ENCODE peak calls at places on chromosome 15, in six cellular contexts. One of them, this sample, is unnamed.

GRCh38 chr15:55402707-55403106 is 5.5 kb downstream of the CCPG1 start:
- DNase-seq in fibroblast of lung: peak; percentile 3
- DNase-seq in bronchial epithelial cell: no peak
- DNase-seq in heart right ventricle: no peak
- DNase-seq in right atrium auricular region: no peak
- DNase-seq in IMR-90: no peak
- DNase-seq in this sample: no peak

GRCh38 chr15:90266061-90266431 is 574 bp downstream of the NGRN start:
- DNase-seq in fibroblast of lung: peak; percentile 45
- DNase-seq in bronchial epithelial cell: peak; percentile 46
- DNase-seq in heart right ventricle: peak; percentile 21
- DNase-seq in right atrium auricular region: no peak
- DNase-seq in IMR-90: peak; percentile 4
- DNase-seq in this sample: no peak

GRCh38 chr15:74529911-74530310 is 11.1 kb upstream of the ARID3B start:
- DNase-seq in fibroblast of lung: peak; percentile 80
- DNase-seq in bronchial epithelial cell: peak; percentile 90
- DNase-seq in heart right ventricle: no peak
- DNase-seq in right atrium auricular region: no peak
- DNase-seq in IMR-90: peak; percentile 97
- DNase-seq in this sample: no peak

GRCh38 chr15:43505723-43506122 is 11.7 kb upstream of the MAP1A start:
- DNase-seq in fibroblast of lung: peak; percentile 81
- DNase-seq in bronchial epithelial cell: no peak
- DNase-seq in heart right ventricle: no peak
- DNase-seq in right atrium auricular region: no peak
- DNase-seq in IMR-90: peak; percentile 92
- DNase-seq in this sample: no peak

GRCh38 chr15:60972301-60972700 is 256.8 kb downstream of the RORA start:
- DNase-seq in fibroblast of lung: peak; percentile 96
- DNase-seq in bronchial epithelial cell: peak; percentile 78
- DNase-seq in heart right ventricle: no peak
- DNase-seq in right atrium auricular region: no peak
- DNase-seq in IMR-90: peak; percentile 99
- DNase-seq in this sample: no peak

GRCh38 chr15:94057305-94057704 is 174.1 kb upstream of the MCTP2 start:
- DNase-seq in fibroblast of lung: no peak
- DNase-seq in bronchial epithelial cell: peak; percentile 97
- DNase-seq in heart right ventricle: no peak
- DNase-seq in right atrium auricular region: no peak
- DNase-seq in IMR-90: no peak
- DNase-seq in this sample: no peak

GRCh38 chr15:71547066-71547465 is 263.3 kb upstream of the NR2E3 start:
- DNase-seq in fibroblast of lung: no peak
- DNase-seq in bronchial epithelial cell: no peak
- DNase-seq in heart right ventricle: peak; percentile 42
- DNase-seq in right atrium auricular region: no peak
- DNase-seq in IMR-90: no peak
- DNase-seq in this sample: no peak

GRCh38 chr15:60208708-60209107 is 189.1 kb downstream of the ANXA2 start:
- DNase-seq in fibroblast of lung: peak; percentile 6
- DNase-seq in bronchial epithelial cell: peak; percentile 24
- DNase-seq in heart right ventricle: no peak
- DNase-seq in right atrium auricular region: no peak
- DNase-seq in IMR-90: no peak
- DNase-seq in this sample: no peak

GRCh38 chr15:96321422-96322391 is 8.8 kb upstream of the NR2F2 start:
- DNase-seq in fibroblast of lung: peak; percentile 58
- DNase-seq in bronchial epithelial cell: no peak
- DNase-seq in heart right ventricle: no peak
- DNase-seq in right atrium auricular region: peak; percentile 62
- DNase-seq in IMR-90: peak; percentile 11
- DNase-seq in this sample: no peak

GRCh38 chr15:69132935-69133861 is 27.2 kb upstream of the GLCE start:
- DNase-seq in fibroblast of lung: no peak
- DNase-seq in bronchial epithelial cell: peak; percentile 10
- DNase-seq in heart right ventricle: no peak
- DNase-seq in right atrium auricular region: no peak
- DNase-seq in IMR-90: no peak
- DNase-seq in this sample: no peak

GRCh38 chr15:70348581-70349344 is 251.0 kb upstream of the TLE3 start:
- DNase-seq in fibroblast of lung: peak; percentile 8
- DNase-seq in bronchial epithelial cell: no peak
- DNase-seq in heart right ventricle: no peak
- DNase-seq in right atrium auricular region: no peak
- DNase-seq in IMR-90: no peak
- DNase-seq in this sample: no peak

GRCh38 chr15:81939604-81940440 is 106.0 kb downstream of the MEX3B start:
- DNase-seq in fibroblast of lung: peak; percentile 43
- DNase-seq in bronchial epithelial cell: peak; percentile 57
- DNase-seq in heart right ventricle: no peak
- DNase-seq in right atrium auricular region: no peak
- DNase-seq in IMR-90: peak; percentile 81
- DNase-seq in this sample: no peak

GRCh38 chr15:83285979-83286553 is 1.6 kb upstream of the BNC1 start:
- DNase-seq in fibroblast of lung: peak; percentile 95
- DNase-seq in bronchial epithelial cell: peak; percentile 81
- DNase-seq in heart right ventricle: no peak
- DNase-seq in right atrium auricular region: no peak
- DNase-seq in IMR-90: peak; percentile 88
- DNase-seq in this sample: no peak

GRCh38 chr15:89136818-89137772 is 48.8 kb downstream of the ABHD2 start:
- DNase-seq in fibroblast of lung: no peak
- DNase-seq in bronchial epithelial cell: no peak
- DNase-seq in heart right ventricle: peak; percentile 43
- DNase-seq in right atrium auricular region: peak; percentile 73
- DNase-seq in IMR-90: peak; percentile 33
- DNase-seq in this sample: no peak

GRCh38 chr15:63013052-63013808 is 29.3 kb upstream of the TPM1 start:
- DNase-seq in fibroblast of lung: peak; percentile 84
- DNase-seq in bronchial epithelial cell: peak; percentile 85
- DNase-seq in heart right ventricle: no peak
- DNase-seq in right atrium auricular region: no peak
- DNase-seq in IMR-90: peak; percentile 83
- DNase-seq in this sample: no peak

GRCh38 chr15:51403072-51403878 is 61.8 kb downstream of the GLDN start:
- DNase-seq in fibroblast of lung: peak; percentile 36
- DNase-seq in bronchial epithelial cell: peak; percentile 48
- DNase-seq in heart right ventricle: no peak
- DNase-seq in right atrium auricular region: peak; percentile 56
- DNase-seq in IMR-90: peak; percentile 49
- DNase-seq in this sample: no peak

GRCh38 chr15:39667382-39668127 is 86.7 kb downstream of the THBS1 start:
- DNase-seq in fibroblast of lung: no peak
- DNase-seq in bronchial epithelial cell: no peak
- DNase-seq in heart right ventricle: no peak
- DNase-seq in right atrium auricular region: no peak
- DNase-seq in IMR-90: no peak
- DNase-seq in this sample: no peak

GRCh38 chr15:65382146-65382491 is 4.3 kb upstream of the IGDCC3 start:
- DNase-seq in fibroblast of lung: no peak
- DNase-seq in bronchial epithelial cell: no peak
- DNase-seq in heart right ventricle: no peak
- DNase-seq in right atrium auricular region: no peak
- DNase-seq in IMR-90: no peak
- DNase-seq in this sample: no peak

GRCh38 chr15:65381445-65382145 is 3.8 kb upstream of the IGDCC3 start:
- DNase-seq in fibroblast of lung: no peak
- DNase-seq in bronchial epithelial cell: no peak
- DNase-seq in heart right ventricle: no peak
- DNase-seq in right atrium auricular region: no peak
- DNase-seq in IMR-90: no peak
- DNase-seq in this sample: no peak

GRCh38 chr15:65383456-65383855 is 5.7 kb upstream of the IGDCC3 start:
- DNase-seq in fibroblast of lung: no peak
- DNase-seq in bronchial epithelial cell: no peak
- DNase-seq in heart right ventricle: no peak
- DNase-seq in right atrium auricular region: no peak
- DNase-seq in IMR-90: no peak
- DNase-seq in this sample: no peak

GRCh38 chr15:65383991-65384390 is 6.2 kb upstream of the IGDCC3 start:
- DNase-seq in fibroblast of lung: no peak
- DNase-seq in bronchial epithelial cell: no peak
- DNase-seq in heart right ventricle: no peak
- DNase-seq in right atrium auricular region: no peak
- DNase-seq in IMR-90: no peak
- DNase-seq in this sample: no peak

DNA sequence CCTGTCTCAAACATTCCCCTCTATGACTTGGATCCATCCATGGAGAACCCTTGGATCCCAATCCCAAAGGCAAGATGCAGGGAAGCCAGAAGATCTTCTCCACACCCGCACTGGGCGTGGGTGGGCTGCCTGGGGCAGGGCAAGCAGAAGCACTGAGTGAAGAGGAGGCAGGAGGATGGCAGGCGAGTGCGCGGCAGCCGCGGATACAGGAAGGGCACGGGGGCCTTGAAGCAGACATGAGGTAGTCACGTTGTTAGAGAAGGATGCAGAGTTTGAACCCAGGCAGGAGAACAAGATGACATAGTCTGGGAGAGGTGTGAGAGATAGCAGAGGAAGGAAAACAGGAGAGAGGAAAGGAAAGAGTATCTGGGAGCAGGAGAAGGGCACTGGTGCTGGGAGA is 5.1 kb upstream of the IGDCC3 start:
- DNase-seq in fibroblast of lung: no peak
- DNase-seq in bronchial epithelial cell: no peak
- DNase-seq in heart right ventricle: no peak
- DNase-seq in right atrium auricular region: no peak
- DNase-seq in IMR-90: no peak
- DNase-seq in this sample: no peak
- H3K4me3 ChIP-seq in fibroblast of lung: no peak overlapping the region
- H3K4me3 ChIP-seq in bronchial epithelial cell: no peak overlapping the region
- H3K4me3 ChIP-seq in heart right ventricle: no peak overlapping the region
- H3K4me3 ChIP-seq in right atrium auricular region: no peak overlapping the region
- H3K4me3 ChIP-seq in IMR-90: no peak overlapping the region
- H3K4me3 ChIP-seq in this sample: no peak overlapping the region

GRCh38 chr15:58761010-58761388 is 10.1 kb upstream of the MINDY2 start:
- DNase-seq in fibroblast of lung: no peak
- DNase-seq in bronchial epithelial cell: no peak
- DNase-seq in heart right ventricle: no peak
- DNase-seq in right atrium auricular region: no peak
- DNase-seq in IMR-90: no peak
- DNase-seq in this sample: no peak
- TF ChIP-seq CTCF in fibroblast of lung: no peak
- TF ChIP-seq CTCF in bronchial epithelial cell: no peak
- TF ChIP-seq CTCF in heart right ventricle: no peak
- TF ChIP-seq CTCF in right atrium auricular region: no peak
- TF ChIP-seq CTCF in IMR-90: no peak
- TF ChIP-seq CTCF in this sample: no peak

DNA sequence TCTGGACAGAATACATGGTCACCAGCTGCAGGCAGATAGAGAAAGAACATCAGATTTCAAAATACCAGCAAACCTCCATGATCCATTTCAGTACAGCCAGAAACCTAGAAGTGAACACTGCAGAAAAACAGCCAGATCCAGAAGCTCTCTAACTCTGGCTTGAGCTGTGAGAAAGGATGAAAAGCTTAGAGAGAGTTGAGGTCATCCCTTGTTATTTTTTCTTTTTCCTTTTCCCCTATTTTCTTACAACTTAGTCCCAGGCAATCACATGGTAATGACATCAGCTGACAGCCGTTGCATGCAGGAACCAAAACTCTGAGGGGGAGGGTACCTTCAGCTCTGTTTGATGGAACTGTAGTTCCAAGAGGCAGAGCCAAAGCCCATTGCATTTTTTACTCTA is 113.2 kb downstream of the TCF12 start:
- DNase-seq in fibroblast of lung: peak; percentile 57
- DNase-seq in bronchial epithelial cell: no peak
- DNase-seq in heart right ventricle: no peak
- DNase-seq in right atrium auricular region: no peak
- DNase-seq in IMR-90: peak; percentile 76
- DNase-seq in this sample: no peak
- H3K4me3 ChIP-seq in fibroblast of lung: no peak overlapping the region
- H3K4me3 ChIP-seq in bronchial epithelial cell: no peak overlapping the region
- H3K4me3 ChIP-seq in heart right ventricle: no peak overlapping the region
- H3K4me3 ChIP-seq in right atrium auricular region: no peak overlapping the region
- H3K4me3 ChIP-seq in IMR-90: no peak overlapping the region
- H3K4me3 ChIP-seq in this sample: no peak overlapping the region

GRCh38 chr15:57298843-57299550 is 77.3 kb upstream of the CGNL1 start:
- DNase-seq in fibroblast of lung: no peak
- DNase-seq in bronchial epithelial cell: no peak
- DNase-seq in heart right ventricle: no peak
- DNase-seq in right atrium auricular region: no peak
- DNase-seq in IMR-90: peak; percentile 17
- DNase-seq in this sample: no peak

GRCh38 chr15:57297163-57297593 is 79.1 kb upstream of the CGNL1 start:
- DNase-seq in fibroblast of lung: no peak
- DNase-seq in bronchial epithelial cell: no peak
- DNase-seq in heart right ventricle: no peak
- DNase-seq in right atrium auricular region: no peak
- DNase-seq in IMR-90: no peak
- DNase-seq in this sample: no peak

GRCh38 chr15:57296473-57297162 is 79.7 kb upstream of the CGNL1 start:
- DNase-seq in fibroblast of lung: no peak
- DNase-seq in bronchial epithelial cell: no peak
- DNase-seq in heart right ventricle: no peak
- DNase-seq in right atrium auricular region: no peak
- DNase-seq in IMR-90: no peak
- DNase-seq in this sample: no peak

GRCh38 chr15:57297630-57298029 is 78.7 kb upstream of the CGNL1 start:
- DNase-seq in fibroblast of lung: no peak
- DNase-seq in bronchial epithelial cell: no peak
- DNase-seq in heart right ventricle: no peak
- DNase-seq in right atrium auricular region: no peak
- DNase-seq in IMR-90: no peak
- DNase-seq in this sample: no peak

GRCh38 chr15:57298204-57298603 is 78.1 kb upstream of the CGNL1 start:
- DNase-seq in fibroblast of lung: peak; percentile 60
- DNase-seq in bronchial epithelial cell: no peak
- DNase-seq in heart right ventricle: no peak
- DNase-seq in right atrium auricular region: no peak
- DNase-seq in IMR-90: peak; percentile 68
- DNase-seq in this sample: no peak
- TF ChIP-seq CTCF in fibroblast of lung: no peak
- TF ChIP-seq CTCF in bronchial epithelial cell: no peak
- TF ChIP-seq CTCF in heart right ventricle: no peak
- TF ChIP-seq CTCF in right atrium auricular region: no peak
- TF ChIP-seq CTCF in IMR-90: no peak
- TF ChIP-seq CTCF in this sample: no peak

This sample was measured in thoracic aorta.